ENCODE peak calls at places on chromosomes 6 and 20, in nine cellular contexts. Q is naive B cell; P is esophagus muscularis mucosa; E is activated CD4-positive, alpha-beta T cell treated with anti-CD3 and anti-CD28 coated beads, Interleukin-2, amount 50 U/mL, for 24 hours; R is COR-L47; H is GM03348; J is nucleus accumbens; O is activated T-cell treated with anti-CD3 and anti-CD28 coated beads for 1 hour; A is mucosa of gallbladder. N is an unnamed sample.

GRCh38 chr6:80605165-80605989 is 498.9 kb downstream of the BCKDHB start:
- DNase-seq in O (no peak), P (no peak), E (no peak), Q (peak; percentile 9), R (peak; percentile 7), H (no peak), J (no peak), A (no peak), N (peak; percentile 62)

GRCh38 chr6:151876122-151876521 is 68.6 kb downstream of the ESR1 start:
- DNase-seq in P (no peak), J (no peak), O (no peak), Q (no peak), R (no peak), H (no peak), A (no peak), E (no peak), N (no peak)

GRCh38 chr6:10373642-10374359 is 41.1 kb downstream of the TFAP2A start:
- DNase-seq in A (no peak), E (no peak), R (no peak), P (no peak), O (no peak), H (peak; percentile 50), Q (no peak), J (no peak), N (no peak)

GRCh38 chr6:62803094-62803493 is 408.2 kb upstream of the FKBP1C start:
- DNase-seq in R (peak; percentile 6), P (no peak), A (no peak), E (no peak), Q (no peak), J (no peak), O (no peak), H (no peak), N (no peak)

GRCh38 chr6:100289285-100289684 is 175.4 kb downstream of the SIM1 start:
- DNase-seq in A (no peak), H (no peak), J (no peak), O (no peak), R (no peak), E (no peak), Q (no peak), P (no peak), N (no peak)

GRCh38 chr6:106080106-106081095 is 5.7 kb upstream of the PRDM1 start:
- DNase-seq in H (no peak), O (no peak), R (no peak), J (no peak), P (peak; percentile 70), A (no peak), Q (no peak), E (no peak), N (no peak)

GRCh38 chr20:31695849-31696804 is 26.5 kb downstream of the BCL2L1 start:
- DNase-seq in H (peak; percentile 69), Q (no peak), O (no peak), P (no peak), J (no peak), R (no peak), E (no peak), A (peak; percentile 24), N (no peak)

GRCh38 chr6:30344868-30345671 is at the start of gene RPP21:
- DNase-seq in J (peak; percentile 88), E (peak; percentile 77), O (peak; percentile 83), P (no peak), H (peak; percentile 98), Q (peak; percentile 86), R (peak; percentile 68), A (peak; percentile 83), N (peak; percentile 81)

GRCh38 chr20:5180933-5181332 is 54.1 kb downstream of the CDS2 start:
- DNase-seq in Q (no peak), O (no peak), P (no peak), E (no peak), H (no peak), J (no peak), A (no peak), R (no peak), N (no peak)